ENCODE peak calls at places on chromosome 4, in five cellular contexts. K is lower leg skin, O is IMR-90, Q is body of pancreas, W is adrenal gland. C is an unnamed sample.

GRCh38 chr4:174928575-174929253 is 10.6 kb downstream of the ADAM29 start:
- DNase-seq in O (no peak), Q (no peak), K (no peak), W (no peak), C (no peak)

GRCh38 chr4:154018659-154019058 is 229.8 kb upstream of the SFRP2 start:
- DNase-seq in Q (no peak), O (no peak), W (no peak), K (no peak), C (no peak)

GRCh38 chr4:17448689-17449088 is 63.2 kb downstream of the QDPR start:
- DNase-seq in K (no peak), Q (no peak), O (peak), W (no peak), C (no peak)

GRCh38 chr4:140675599-140676231 is 80.5 kb downstream of the TBC1D9 start:
- DNase-seq in K (no peak), W (no peak), O (peak), Q (no peak), C (no peak)

GRCh38 chr4:71411976-71412375 is 73.2 kb downstream of the SLC4A4 start:
- DNase-seq in W (no peak), O (peak), Q (no peak), K (no peak), C (no peak)

GRCh38 chr4:124993838-124994237 is 281.3 kb upstream of the ANKRD50 start:
- DNase-seq in Q (no peak), W (no peak), O (no peak), K (no peak), C (no peak)

GRCh38 chr4:168486961-168487820 is 6.9 kb upstream of the DDX60L start:
- DNase-seq in Q (no peak), W (no peak), O (peak), K (no peak), C (no peak)

GRCh38 chr4:109699553-109700225 is 3.6 kb downstream of the CASP6 start:
- DNase-seq in O (no peak), K (no peak), Q (no peak), W (no peak), C (no peak)

GRCh38 chr4:100483796-100484195 is 34.0 kb downstream of the EMCN start:
- DNase-seq in K (no peak), W (no peak), O (no peak), Q (no peak), C (no peak)

GRCh38 chr4:14879643-14880042 is 122.6 kb upstream of the CPEB2 start:
- DNase-seq in Q (no peak), K (no peak), O (no peak), W (no peak), C (no peak)

GRCh38 chr4:187127456-187127855 is 403.8 kb upstream of the FAT1 start:
- DNase-seq in O (no peak), Q (no peak), W (no peak), K (no peak), C (no peak)

GRCh38 chr4:13888112-13888511 is 260.6 kb upstream of the BOD1L1 start:
- DNase-seq in O (peak), K (no peak), Q (no peak), W (no peak), C (no peak)

DNA sequence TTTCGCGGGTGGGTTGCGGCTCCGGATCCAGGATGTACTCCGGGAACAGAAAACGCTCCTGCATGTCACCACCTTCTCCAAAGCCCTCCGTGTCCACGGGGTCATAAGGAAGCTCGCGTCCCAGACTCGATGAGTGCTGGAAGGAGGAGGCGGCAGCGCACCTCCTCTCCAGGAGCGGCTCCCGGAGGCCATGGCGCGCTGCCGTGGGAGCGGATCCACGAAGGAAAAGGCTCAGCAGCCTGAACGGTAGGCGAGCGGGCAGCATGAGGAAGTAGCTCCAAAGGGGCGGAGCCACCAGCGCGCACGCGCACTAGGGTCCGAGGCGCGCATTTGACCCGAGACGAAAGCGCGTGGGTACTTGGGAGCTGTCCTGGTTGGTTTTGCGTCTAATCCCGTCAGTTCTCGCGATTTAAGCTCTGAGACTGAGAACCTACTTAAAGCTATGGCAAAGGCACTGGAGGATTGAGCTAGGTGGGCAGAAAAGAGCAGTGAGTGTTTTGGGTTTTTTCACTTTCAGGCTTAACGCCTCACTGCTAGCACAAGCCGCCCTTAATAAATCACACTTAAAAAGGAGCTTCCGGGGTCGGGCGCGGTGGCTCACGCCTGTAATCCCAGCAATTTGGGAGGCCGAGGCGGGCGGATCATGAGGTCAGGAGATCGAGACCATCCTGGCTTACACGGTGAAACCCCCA is at the start of gene NOA1:
- DNase-seq in K (peak), W (peak), O (peak), Q (peak), C (peak)
- TF ChIP-seq POLR2A in K (no peak), W (peak), O (peak), Q (peak), C (no peak)

GRCh38 chr4:142416711-142417275 is 429.3 kb downstream of the INPP4B start:
- DNase-seq in W (no peak), K (no peak), Q (no peak), O (peak), C (no peak)
- H3K4me3 ChIP-seq in W (no peak), K (no peak), Q (no peak), O (no peak), C (no peak)

GRCh38 chr4:73068496-73069337 is 799 bp downstream of the COX18 start:
- DNase-seq in O (peak), W (peak), K (no peak), Q (peak), C (no peak)
- TF ChIP-seq POLR2A in O (no peak), W (no peak), K (no peak), Q (no peak), C (no peak)

GRCh38 chr4:48046059-48046458 is 29.5 kb downstream of the NIPAL1 start:
- DNase-seq in K (no peak), Q (no peak), W (no peak), O (no peak), C (no peak)
- H3K4me3 ChIP-seq in K (no peak), Q (no peak), W (no peak), O (no peak), C (no peak)

GRCh38 chr4:148441624-148441985 is 609 bp downstream of the NR3C2 start:
- DNase-seq in Q (no peak), W (peak), K (no peak), O (no peak), C (no peak)
- TF ChIP-seq POLR2A in Q (no peak), W (no peak), K (no peak), O (no peak), C (no peak)

GRCh38 chr4:5887361-5888221 is 5.3 kb downstream of the CRMP1 start:
- DNase-seq in W (no peak), Q (no peak), O (no peak), K (no peak), C (no peak)
- H3K4me3 ChIP-seq in W (no peak), Q (no peak), O (peak), K (peak), C (peak)

C was measured in suprapubic skin.